ENCODE peak calls at places on chromosomes 3 and 15, in six cellular contexts. P is fibroblast of the aortic adventitia, N is hepatocyte, Q is colonic mucosa, S is endothelial cell of umbilical vein, L is cardiac fibroblast. G is an unnamed sample.

GRCh38 chr15:35182841-35183479 is 97.9 kb upstream of the NANOGP8 start:
- DNase-seq in S (no peak), L (no peak), N (no peak), Q (no peak), P (no peak), G (no peak)

GRCh38 chr3:129548566-129548965 is 5.6 kb downstream of the H1-8 start:
- DNase-seq in Q (no peak), S (no peak), P (no peak), L (no peak), N (no peak), G (no peak)

GRCh38 chr3:86785381-86785780 is 205.6 kb downstream of the VGLL3 start:
- DNase-seq in P (peak; percentile 77), S (no peak), Q (no peak), L (peak; percentile 66), N (peak; percentile 16), G (peak; percentile 65)

GRCh38 chr15:48063411-48063985 is 57.3 kb upstream of the SLC24A5 start:
- DNase-seq in Q (no peak), N (no peak), S (no peak), P (no peak), L (no peak), G (no peak)

GRCh38 chr3:150251654-150252053 is 156.4 kb upstream of the TSC22D2 start:
- DNase-seq in L (peak; percentile 49), S (peak; percentile 85), N (no peak), Q (no peak), P (peak; percentile 52), G (peak; percentile 80)

GRCh38 chr15:63501256-63502089 is 2.9 kb upstream of the USP3 start:
- DNase-seq in Q (peak; percentile 88), L (peak; percentile 98), S (peak; percentile 72), P (peak; percentile 98), N (peak; percentile 88), G (peak; percentile 82)

GRCh38 chr3:107899996-107900651 is 190.7 kb downstream of the CD47 start:
- DNase-seq in N (no peak), Q (no peak), S (no peak), P (no peak), L (no peak), G (no peak)

GRCh38 chr3:140494970-140495369 is 182.9 kb upstream of the TRIM42 start:
- DNase-seq in L (no peak), P (no peak), S (no peak), N (no peak), Q (no peak), G (no peak)

GRCh38 chr3:88149146-88149515 is 628 bp upstream of the C3orf38 start:
- DNase-seq in N (no peak), Q (no peak), S (no peak), L (no peak), P (peak; percentile 17), G (peak; percentile 25)

GRCh38 chr3:100844063-100844936 is 135.0 kb downstream of the TFG start:
- DNase-seq in N (no peak), L (no peak), P (no peak), S (no peak), Q (no peak), G (no peak)

GRCh38 chr3:175431396-175431795 is 572.3 kb downstream of the NAALADL2 start:
- DNase-seq in L (peak; percentile 22), S (no peak), Q (peak; percentile 39), P (peak; percentile 43), N (peak; percentile 56), G (no peak)

GRCh38 chr15:101006931-101007687 is 88.0 kb downstream of the LRRK1 start:
- DNase-seq in P (peak; percentile 87), S (peak; percentile 75), N (peak; percentile 90), L (peak; percentile 85), Q (peak; percentile 89), G (peak; percentile 60)

GRCh38 chr3:119343719-119344118 is 49.5 kb downstream of the ARHGAP31 start:
- DNase-seq in Q (no peak), S (no peak), P (no peak), L (no peak), N (no peak), G (no peak)

GRCh38 chr3:72559377-72559776 is 288.9 kb downstream of the SHQ1 start:
- DNase-seq in S (no peak), L (no peak), N (no peak), P (no peak), Q (no peak), G (no peak)

GRCh38 chr3:15647629-15648167 is 46.2 kb downstream of the BTD start:
- DNase-seq in P (peak; percentile 97), Q (peak; percentile 32), S (peak; percentile 98), L (peak; percentile 91), N (no peak), G (peak; percentile 87)

GRCh38 chr15:75620043-75620775 is 5.3 kb downstream of the SNUPN start:
- DNase-seq in S (no peak), P (peak; percentile 95), Q (no peak), L (peak; percentile 90), N (peak; percentile 16), G (peak; percentile 16)

GRCh38 chr15:81502436-81502835 is 128.4 kb upstream of the TMC3 start:
- DNase-seq in P (no peak), S (no peak), Q (no peak), N (no peak), L (no peak), G (no peak)

GRCh38 chr15:69119692-69120395 is 40.6 kb upstream of the GLCE start:
- DNase-seq in S (no peak), N (no peak), L (no peak), P (no peak), Q (no peak), G (no peak)

GRCh38 chr3:139627759-139628158 is 50.0 kb downstream of the NMNAT3 start:
- DNase-seq in S (no peak), P (no peak), L (no peak), Q (no peak), N (no peak), G (no peak)

GRCh38 chr15:68812596-68813548 is 7.8 kb downstream of the ANP32A start:
- DNase-seq in S (no peak), N (no peak), P (no peak), Q (peak; percentile 17), L (peak; percentile 39), G (no peak)

GRCh38 chr15:74179101-74179841 is 5.8 kb downstream of the ISLR start:
- DNase-seq in N (peak; percentile 54), Q (no peak), S (peak; percentile 42), L (peak; percentile 98), P (peak; percentile 99), G (peak; percentile 95)

GRCh38 chr15:84982301-84982920 is 755 bp downstream of the PDE8A start:
- DNase-seq in Q (peak; percentile 77), P (peak; percentile 41), S (peak; percentile 58), L (peak; percentile 38), N (peak; percentile 68), G (no peak)

GRCh38 chr15:70088887-70089691 is 8.6 kb downstream of the TLE3 start:
- DNase-seq in L (peak; percentile 53), Q (peak; percentile 35), S (no peak), N (peak; percentile 34), P (no peak), G (no peak)

GRCh38 chr15:33008284-33009011 is 186.1 kb downstream of the FMN1 start:
- DNase-seq in S (no peak), L (peak; percentile 86), N (no peak), P (peak; percentile 95), Q (no peak), G (peak; percentile 59)

GRCh38 chr3:101253429-101253828 is 66.9 kb downstream of the IMPG2 start:
- DNase-seq in P (peak; percentile 28), L (no peak), S (peak; percentile 6), N (no peak), Q (no peak), G (no peak)

GRCh38 chr3:125683067-125683844 is 88.0 kb upstream of the OSBPL11 start:
- DNase-seq in S (no peak), Q (no peak), N (no peak), P (peak; percentile 7), L (peak; percentile 12), G (no peak)

GRCh38 chr3:125681146-125681545 is 85.8 kb upstream of the OSBPL11 start:
- DNase-seq in N (no peak), Q (no peak), L (no peak), P (no peak), S (no peak), G (no peak)

GRCh38 chr3:125684199-125684598 is 88.9 kb upstream of the OSBPL11 start:
- DNase-seq in Q (no peak), N (peak; percentile 60), P (peak; percentile 12), S (peak; percentile 3), L (peak; percentile 56), G (no peak)

GRCh38 chr3:125679258-125679657 is 84.0 kb upstream of the OSBPL11 start:
- DNase-seq in P (no peak), S (no peak), Q (no peak), N (no peak), L (no peak), G (no peak)
- TF ChIP-seq CTCF in P (no peak), S (no peak), Q (no peak), N (peak; percentile 6), L (no peak), G (peak; percentile 24)

GRCh38 chr15:77497108-77497737 is 76.5 kb downstream of the HMG20A start:
- DNase-seq in S (no peak), L (peak; percentile 91), N (peak; percentile 64), Q (no peak), P (peak; percentile 91), G (peak; percentile 15)
- TF ChIP-seq CTCF in S (no peak), L (no peak), N (no peak), Q (no peak), P (no peak), G (peak; percentile 71)

GRCh38 chr3:151841801-151842200 is 27.9 kb downstream of the AADAC start:
- DNase-seq in L (no peak), S (no peak), N (no peak), Q (no peak), P (no peak), G (peak; percentile 24)

GRCh38 chr3:151835751-151836550 is 22.0 kb downstream of the AADAC start:
- DNase-seq in Q (no peak), P (peak; percentile 64), L (peak; percentile 66), N (no peak), S (no peak), G (peak; percentile 12)

GRCh38 chr3:151837057-151837456 is 23.1 kb downstream of the AADAC start:
- DNase-seq in L (peak; percentile 61), Q (no peak), N (peak; percentile 66), S (peak; percentile 45), P (peak; percentile 77), G (peak; percentile 61)

GRCh38 chr3:151838574-151839312 is 24.8 kb downstream of the AADAC start:
- DNase-seq in L (peak; percentile 94), N (peak; percentile 89), Q (peak; percentile 62), S (peak; percentile 74), P (peak; percentile 96), G (peak; percentile 74)

GRCh38 chr3:151839313-151839631 is 25.4 kb downstream of the AADAC start:
- DNase-seq in L (no peak), Q (no peak), S (no peak), P (no peak), N (no peak), G (no peak)
- TF ChIP-seq CTCF in L (no peak), Q (peak; percentile 2), S (no peak), P (no peak), N (no peak), G (peak; percentile 52)

DNA sequence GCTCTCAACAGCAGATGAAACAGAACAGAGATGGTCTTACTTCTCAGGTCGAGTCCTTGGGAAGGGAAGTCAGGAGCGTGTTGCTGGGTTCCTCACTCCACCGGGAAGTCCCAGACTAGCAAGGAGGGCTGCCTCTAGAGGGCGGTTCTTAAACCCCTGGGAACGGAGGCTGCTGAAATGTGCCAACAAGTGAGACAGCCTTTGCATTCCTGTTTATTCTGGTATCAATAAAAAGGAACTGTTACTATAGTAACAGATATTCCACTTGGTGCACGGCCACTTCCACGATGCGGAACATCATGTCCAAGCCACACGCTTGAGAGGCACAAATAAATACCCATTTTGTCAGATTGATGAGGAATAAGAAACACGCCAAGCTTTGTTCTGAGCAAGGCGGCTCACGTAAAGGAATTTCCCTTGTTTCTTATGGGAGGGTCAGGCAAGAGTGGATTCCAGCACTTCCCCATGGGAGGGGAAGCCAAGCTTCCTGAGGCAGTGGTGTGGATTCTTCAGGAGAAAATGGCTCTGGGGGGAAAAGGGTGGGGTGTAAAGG is at the start of gene FAM107A:
- DNase-seq in S (peak; percentile 83), Q (peak; percentile 42), P (peak; percentile 85), L (peak; percentile 86), N (no peak), G (no peak)
- TF ChIP-seq CTCF in S (peak; percentile 52), Q (peak; percentile 17), P (peak; percentile 51), L (peak; percentile 29), N (no peak), G (no peak)